ENCODE peak calls at places on chromosomes 5 and 9, in eight cellular contexts. One of them, this sample, is unnamed.

GRCh38 chr9:84668204-84669007 is 1.1 kb upstream of the NTRK2 start:
- DNase-seq in lung: peak; percentile 41
- DNase-seq in uterus: no peak
- DNase-seq in choroid plexus epithelial cell: peak; percentile 36
- DNase-seq in kidney epithelial cell: peak; percentile 29
- DNase-seq in cardiac fibroblast: peak; percentile 61
- DNase-seq in MCF 10A: peak; percentile 59
- DNase-seq in breast epithelium: peak; percentile 64
- DNase-seq in this sample: peak; percentile 95

GRCh38 chr9:131707677-131708612 is 31.9 kb downstream of the RAPGEF1 start:
- DNase-seq in MCF 10A: peak; percentile 53
- DNase-seq in choroid plexus epithelial cell: peak; percentile 60
- DNase-seq in lung: no peak
- DNase-seq in uterus: no peak
- DNase-seq in breast epithelium: no peak
- DNase-seq in kidney epithelial cell: no peak
- DNase-seq in cardiac fibroblast: peak; percentile 69
- DNase-seq in this sample: no peak

GRCh38 chr5:139495644-139496435 is 13.3 kb upstream of the STING1 start:
- DNase-seq in cardiac fibroblast: peak; percentile 58
- DNase-seq in breast epithelium: no peak
- DNase-seq in lung: no peak
- DNase-seq in kidney epithelial cell: no peak
- DNase-seq in MCF 10A: peak; percentile 83
- DNase-seq in choroid plexus epithelial cell: peak; percentile 37
- DNase-seq in uterus: no peak
- DNase-seq in this sample: no peak

GRCh38 chr9:2418619-2419018 is 203.0 kb upstream of the VLDLR start:
- DNase-seq in choroid plexus epithelial cell: peak; percentile 94
- DNase-seq in uterus: no peak
- DNase-seq in MCF 10A: peak; percentile 75
- DNase-seq in breast epithelium: no peak
- DNase-seq in lung: no peak
- DNase-seq in cardiac fibroblast: peak; percentile 87
- DNase-seq in kidney epithelial cell: no peak
- DNase-seq in this sample: no peak

GRCh38 chr9:97501177-97501971 is at the start of gene TMOD1:
- DNase-seq in uterus: peak; percentile 69
- DNase-seq in lung: peak; percentile 51
- DNase-seq in breast epithelium: no peak
- DNase-seq in choroid plexus epithelial cell: no peak
- DNase-seq in MCF 10A: peak; percentile 60
- DNase-seq in cardiac fibroblast: peak; percentile 34
- DNase-seq in kidney epithelial cell: no peak
- DNase-seq in this sample: no peak

GRCh38 chr5:149172261-149172660 is 31.0 kb downstream of the ABLIM3 start:
- DNase-seq in MCF 10A: peak; percentile 32
- DNase-seq in lung: no peak
- DNase-seq in choroid plexus epithelial cell: peak; percentile 79
- DNase-seq in uterus: no peak
- DNase-seq in cardiac fibroblast: peak; percentile 43
- DNase-seq in breast epithelium: no peak
- DNase-seq in kidney epithelial cell: no peak
- DNase-seq in this sample: no peak

GRCh38 chr9:137275203-137275936 is 2.2 kb upstream of the TOR4A start:
- DNase-seq in kidney epithelial cell: no peak
- DNase-seq in cardiac fibroblast: no peak
- DNase-seq in breast epithelium: no peak
- DNase-seq in choroid plexus epithelial cell: no peak
- DNase-seq in MCF 10A: no peak
- DNase-seq in uterus: no peak
- DNase-seq in lung: no peak
- DNase-seq in this sample: no peak

GRCh38 chr5:101897914-101898313 is 398.2 kb downstream of the SLCO4C1 start:
- DNase-seq in kidney epithelial cell: no peak
- DNase-seq in MCF 10A: no peak
- DNase-seq in uterus: no peak
- DNase-seq in cardiac fibroblast: no peak
- DNase-seq in choroid plexus epithelial cell: no peak
- DNase-seq in lung: no peak
- DNase-seq in breast epithelium: no peak
- DNase-seq in this sample: no peak

GRCh38 chr9:74800226-74800625 is 87.5 kb downstream of the TRPM6 start:
- DNase-seq in MCF 10A: no peak
- DNase-seq in breast epithelium: no peak
- DNase-seq in uterus: no peak
- DNase-seq in choroid plexus epithelial cell: no peak
- DNase-seq in kidney epithelial cell: no peak
- DNase-seq in lung: no peak
- DNase-seq in cardiac fibroblast: no peak
- DNase-seq in this sample: no peak

GRCh38 chr9:90847971-90848370 is 46.4 kb downstream of the SYK start:
- DNase-seq in kidney epithelial cell: no peak
- DNase-seq in uterus: no peak
- DNase-seq in choroid plexus epithelial cell: peak; percentile 30
- DNase-seq in breast epithelium: no peak
- DNase-seq in cardiac fibroblast: no peak
- DNase-seq in MCF 10A: no peak
- DNase-seq in lung: no peak
- DNase-seq in this sample: peak; percentile 62

GRCh38 chr9:21559402-21560280 is 77.5 kb upstream of the IFNE start:
- DNase-seq in kidney epithelial cell: no peak
- DNase-seq in choroid plexus epithelial cell: peak; percentile 55
- DNase-seq in cardiac fibroblast: peak; percentile 78
- DNase-seq in lung: no peak
- DNase-seq in MCF 10A: peak; percentile 52
- DNase-seq in breast epithelium: peak; percentile 52
- DNase-seq in uterus: no peak
- DNase-seq in this sample: peak; percentile 85
- TF ChIP-seq CTCF in kidney epithelial cell: no peak
- TF ChIP-seq CTCF in choroid plexus epithelial cell: peak; percentile 10
- TF ChIP-seq CTCF in cardiac fibroblast: no peak
- TF ChIP-seq CTCF in lung: no peak
- TF ChIP-seq CTCF in MCF 10A: no peak
- TF ChIP-seq CTCF in breast epithelium: no peak
- TF ChIP-seq CTCF in uterus: no peak
- TF ChIP-seq CTCF in this sample: peak; percentile 16

GRCh38 chr9:69428017-69428785 is 103.2 kb downstream of the ENTREP1 start:
- DNase-seq in uterus: no peak
- DNase-seq in MCF 10A: no peak
- DNase-seq in breast epithelium: no peak
- DNase-seq in lung: no peak
- DNase-seq in kidney epithelial cell: no peak
- DNase-seq in cardiac fibroblast: no peak
- DNase-seq in choroid plexus epithelial cell: no peak
- DNase-seq in this sample: no peak
- TF ChIP-seq CTCF in uterus: no peak
- TF ChIP-seq CTCF in MCF 10A: no peak
- TF ChIP-seq CTCF in breast epithelium: no peak
- TF ChIP-seq CTCF in lung: no peak
- TF ChIP-seq CTCF in kidney epithelial cell: no peak
- TF ChIP-seq CTCF in cardiac fibroblast: no peak
- TF ChIP-seq CTCF in choroid plexus epithelial cell: no peak
- TF ChIP-seq CTCF in this sample: no peak

GRCh38 chr5:39570418-39571027 is 145.7 kb upstream of the DAB2 start:
- DNase-seq in cardiac fibroblast: peak; percentile 73
- DNase-seq in uterus: no peak
- DNase-seq in lung: no peak
- DNase-seq in kidney epithelial cell: no peak
- DNase-seq in choroid plexus epithelial cell: peak; percentile 77
- DNase-seq in MCF 10A: peak; percentile 44
- DNase-seq in breast epithelium: no peak
- DNase-seq in this sample: no peak
- TF ChIP-seq CTCF in cardiac fibroblast: peak; percentile 59
- TF ChIP-seq CTCF in uterus: peak; percentile 67
- TF ChIP-seq CTCF in lung: peak; percentile 25
- TF ChIP-seq CTCF in kidney epithelial cell: peak; percentile 41
- TF ChIP-seq CTCF in choroid plexus epithelial cell: peak; percentile 66
- TF ChIP-seq CTCF in MCF 10A: peak; percentile 64
- TF ChIP-seq CTCF in breast epithelium: peak; percentile 65
- TF ChIP-seq CTCF in this sample: peak; percentile 71

GRCh38 chr9:116497081-116497480 is 190.0 kb upstream of the TRIM32 start:
- DNase-seq in kidney epithelial cell: no peak
- DNase-seq in choroid plexus epithelial cell: no peak
- DNase-seq in uterus: no peak
- DNase-seq in MCF 10A: no peak
- DNase-seq in cardiac fibroblast: peak; percentile 49
- DNase-seq in breast epithelium: no peak
- DNase-seq in lung: no peak
- DNase-seq in this sample: no peak

GRCh38 chr9:116495725-116496124 is 191.4 kb upstream of the TRIM32 start:
- DNase-seq in cardiac fibroblast: no peak
- DNase-seq in kidney epithelial cell: no peak
- DNase-seq in choroid plexus epithelial cell: no peak
- DNase-seq in breast epithelium: no peak
- DNase-seq in uterus: no peak
- DNase-seq in MCF 10A: no peak
- DNase-seq in lung: no peak
- DNase-seq in this sample: no peak

GRCh38 chr9:116496167-116496566 is 190.9 kb upstream of the TRIM32 start:
- DNase-seq in uterus: no peak
- DNase-seq in breast epithelium: no peak
- DNase-seq in MCF 10A: no peak
- DNase-seq in choroid plexus epithelial cell: no peak
- DNase-seq in lung: no peak
- DNase-seq in cardiac fibroblast: no peak
- DNase-seq in kidney epithelial cell: no peak
- DNase-seq in this sample: no peak

GRCh38 chr9:116493183-116493582 is 193.9 kb upstream of the TRIM32 start:
- DNase-seq in kidney epithelial cell: no peak
- DNase-seq in choroid plexus epithelial cell: no peak
- DNase-seq in breast epithelium: no peak
- DNase-seq in lung: no peak
- DNase-seq in MCF 10A: no peak
- DNase-seq in cardiac fibroblast: no peak
- DNase-seq in uterus: no peak
- DNase-seq in this sample: no peak

DNA sequence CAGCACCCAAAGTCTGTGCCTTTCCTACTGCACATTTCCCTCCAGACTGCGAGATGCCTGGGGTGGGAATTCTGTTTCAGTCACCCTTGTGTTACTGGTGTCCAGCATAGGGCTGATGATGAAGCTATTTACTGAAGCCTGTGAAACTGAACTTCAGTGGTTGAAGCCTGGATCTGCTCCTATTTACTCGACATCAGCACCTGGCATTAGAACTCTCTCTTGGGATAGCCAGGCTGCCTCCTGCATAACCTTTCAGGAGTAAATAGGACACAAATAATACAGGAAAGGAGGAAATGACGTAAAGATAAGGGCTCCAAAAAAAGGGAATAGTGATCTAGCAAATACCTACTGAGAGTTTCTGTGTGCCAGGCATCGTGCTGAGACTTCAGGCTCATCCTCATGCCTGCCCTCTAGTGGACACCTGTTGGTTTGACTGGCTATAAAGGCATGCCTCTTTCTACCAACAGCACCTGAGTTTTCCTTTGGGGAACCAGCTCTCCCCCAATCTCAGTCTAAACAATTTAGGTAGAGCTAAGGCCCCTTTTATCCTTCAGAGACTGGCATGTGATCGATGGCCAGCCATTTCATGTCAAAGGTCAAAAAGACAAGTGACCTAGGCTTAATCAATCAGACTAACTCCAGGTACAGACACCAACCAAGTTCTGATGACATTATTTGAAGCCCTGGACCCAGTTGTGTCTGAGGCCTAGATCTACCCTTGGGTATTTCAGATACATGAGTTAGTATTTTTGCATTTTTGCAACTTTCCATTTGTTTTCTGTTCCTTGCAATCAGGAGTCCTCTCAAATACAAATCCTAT is 192.1 kb upstream of the TRIM32 start:
- DNase-seq in MCF 10A: peak; percentile 61
- DNase-seq in breast epithelium: no peak
- DNase-seq in cardiac fibroblast: no peak
- DNase-seq in lung: no peak
- DNase-seq in choroid plexus epithelial cell: no peak
- DNase-seq in kidney epithelial cell: no peak
- DNase-seq in uterus: peak; percentile 31
- DNase-seq in this sample: no peak
- TF ChIP-seq CTCF in MCF 10A: peak; percentile 61
- TF ChIP-seq CTCF in breast epithelium: peak; percentile 54
- TF ChIP-seq CTCF in cardiac fibroblast: peak; percentile 75
- TF ChIP-seq CTCF in lung: no peak
- TF ChIP-seq CTCF in choroid plexus epithelial cell: peak; percentile 73
- TF ChIP-seq CTCF in kidney epithelial cell: peak; percentile 60
- TF ChIP-seq CTCF in uterus: peak; percentile 45
- TF ChIP-seq CTCF in this sample: peak; percentile 57

This sample was measured in osteocyte.